ENCODE peak calls at places on chromosomes 1 and 21, in seven cellular contexts. G is HuH-7.5; M is anterior cingulate cortex; T is activated naive CD8-positive, alpha-beta T cell treated with anti-CD3 and anti-CD28 coated beads, Interleukin-2, amount 10 ng/mL, durations not matched to agents 7 days and 5 days; P is DMS79; X is stomach; D is CD8-positive, alpha-beta memory T cell. Y is an unnamed sample.

GRCh38 chr1:23727362-23727811 is 15.9 kb upstream of the ELOA start:
- DNase-seq in M (no peak), D (no peak), P (no peak), T (no peak), X (peak), G (peak), Y (no peak)

GRCh38 chr1:154931940-154932487 is 4.5 kb downstream of the PMVK start:
- DNase-seq in X (peak), M (no peak), P (no peak), T (no peak), D (no peak), G (no peak), Y (no peak)

GRCh38 chr1:70864302-70864701 is 183.3 kb downstream of the PTGER3 start:
- DNase-seq in T (no peak), D (no peak), P (no peak), M (no peak), G (no peak), X (no peak), Y (no peak)

GRCh38 chr1:38860464-38860816 is 868 bp upstream of the RRAGC start:
- DNase-seq in P (no peak), M (no peak), D (no peak), T (no peak), G (no peak), X (no peak), Y (no peak)

GRCh38 chr1:64539808-64540207 is 69.9 kb downstream of the CACHD1 start:
- DNase-seq in M (no peak), T (no peak), G (no peak), D (no peak), P (no peak), X (peak), Y (no peak)

GRCh38 chr1:43134068-43134467 is 38.0 kb downstream of the EBNA1BP2 start:
- DNase-seq in X (no peak), M (no peak), D (no peak), P (no peak), G (no peak), T (no peak), Y (no peak)

GRCh38 chr1:38327559-38327973 is 281.0 kb upstream of the POU3F1 start:
- DNase-seq in M (no peak), P (peak), G (no peak), X (no peak), D (no peak), T (no peak), Y (no peak)

GRCh38 chr1:6096243-6097116 is 50.8 kb downstream of the KCNAB2 start:
- DNase-seq in M (no peak), G (no peak), D (no peak), P (no peak), T (peak), X (no peak), Y (no peak)

GRCh38 chr1:88079036-88079435 is 605.0 kb upstream of the PKN2 start:
- DNase-seq in M (no peak), T (no peak), P (no peak), D (no peak), X (no peak), G (no peak), Y (no peak)

GRCh38 chr1:110003747-110004428 is 19.3 kb downstream of the AHCYL1 start:
- DNase-seq in T (no peak), G (no peak), D (no peak), P (peak), X (peak), M (no peak), Y (no peak)

GRCh38 chr1:119007672-119008482 is 19.7 kb upstream of the TBX15 start:
- DNase-seq in X (no peak), T (no peak), P (no peak), G (no peak), D (no peak), M (no peak), Y (no peak)

GRCh38 chr21:41627428-41627827 is 119.5 kb upstream of the TMPRSS2 start:
- DNase-seq in P (no peak), G (no peak), D (no peak), X (no peak), T (no peak), M (no peak), Y (no peak)

GRCh38 chr1:59692591-59692990 is 122.2 kb upstream of the HOOK1 start:
- DNase-seq in M (no peak), X (no peak), G (no peak), T (no peak), D (no peak), P (peak), Y (no peak)

GRCh38 chr1:40708750-40709099 is 17.2 kb downstream of the NFYC start:
- DNase-seq in P (peak), G (no peak), D (no peak), T (no peak), X (no peak), M (no peak), Y (no peak)

GRCh38 chr1:184973308-184974085 is 811 bp downstream of the NIBAN1 start:
- DNase-seq in T (no peak), X (peak), P (peak), G (peak), D (peak), M (no peak), Y (peak)

GRCh38 chr1:195584870-195585624 is 1023.2 kb downstream of the KCNT2 start:
- DNase-seq in G (no peak), D (no peak), P (no peak), X (no peak), T (no peak), M (no peak), Y (no peak)

GRCh38 chr1:154492115-154492514 is 9.9 kb upstream of the TDRD10 start:
- DNase-seq in G (no peak), M (no peak), D (no peak), P (no peak), T (no peak), X (no peak), Y (no peak)

GRCh38 chr1:62589321-62589720 is 8.0 kb upstream of the ANGPTL3 start:
- DNase-seq in P (no peak), G (no peak), M (no peak), D (no peak), T (no peak), X (no peak), Y (no peak)

GRCh38 chr1:204826970-204827369 is 43.7 kb upstream of the NFASC start:
- DNase-seq in M (no peak), D (no peak), P (no peak), X (no peak), G (peak), T (no peak), Y (no peak)

GRCh38 chr21:45255381-45256020 is 32.2 kb downstream of the POFUT2 start:
- DNase-seq in G (peak), D (no peak), P (no peak), X (no peak), M (no peak), T (peak), Y (no peak)

GRCh38 chr1:222886194-222887126 is 71.6 kb downstream of the DISP1 start:
- DNase-seq in X (no peak), P (no peak), D (no peak), T (no peak), G (no peak), M (no peak), Y (no peak)

GRCh38 chr1:62951441-62951840 is 167.5 kb downstream of the ATG4C start:
- DNase-seq in P (no peak), G (no peak), D (no peak), T (no peak), X (no peak), M (no peak), Y (no peak)

GRCh38 chr21:39120876-39121599 is 62.2 kb downstream of the PSMG1 start:
- DNase-seq in X (no peak), D (no peak), G (no peak), T (no peak), P (no peak), M (no peak), Y (no peak)

GRCh38 chr1:26945728-26946127 is 14.5 kb downstream of the KDF1 start:
- DNase-seq in T (no peak), P (no peak), D (no peak), X (no peak), G (no peak), M (no peak), Y (no peak)

GRCh38 chr1:24463756-24464377 is 38.8 kb upstream of the RCAN3 start:
- DNase-seq in M (no peak), D (no peak), P (peak), T (no peak), G (no peak), X (no peak), Y (no peak)

GRCh38 chr1:1165485-1165884 is 8.2 kb upstream of the TTLL10 start:
- DNase-seq in D (no peak), M (no peak), T (no peak), P (peak), G (no peak), X (no peak), Y (no peak)

GRCh38 chr21:42443876-42444744 is 40.4 kb downstream of the UBASH3A start:
- DNase-seq in G (no peak), T (no peak), P (no peak), M (no peak), X (no peak), D (no peak), Y (no peak)

GRCh38 chr1:162631546-162632233 is 574 bp upstream of the DDR2 start:
- DNase-seq in D (no peak), G (no peak), M (no peak), X (no peak), T (no peak), P (no peak), Y (no peak)

GRCh38 chr1:33407750-33408436 is 23.0 kb downstream of the PHC2 start:
- DNase-seq in X (no peak), P (no peak), M (no peak), G (no peak), T (no peak), D (no peak), Y (no peak)

GRCh38 chr21:44485254-44485793 is 30.0 kb downstream of the LRRC3 start:
- DNase-seq in P (no peak), T (peak), M (no peak), X (no peak), G (no peak), D (peak), Y (peak)

GRCh38 chr1:205547932-205548827 is 43.7 kb downstream of the CDK18 start:
- DNase-seq in T (no peak), X (peak), G (no peak), D (no peak), P (no peak), M (no peak), Y (no peak)

GRCh38 chr1:163897401-163898169 is 575.8 kb downstream of the NUF2 start:
- DNase-seq in X (no peak), P (no peak), M (no peak), T (no peak), D (no peak), G (no peak), Y (no peak)

GRCh38 chr1:54794401-54795099 is 6.6 kb downstream of the TTC22 start:
- DNase-seq in G (peak), D (no peak), M (no peak), P (no peak), T (no peak), X (peak), Y (no peak)

GRCh38 chr1:243343970-243344749 is 88.3 kb downstream of the SDCCAG8 start:
- DNase-seq in M (no peak), X (no peak), D (peak), G (peak), T (no peak), P (peak), Y (no peak)

GRCh38 chr1:22789356-22789994 is 78.8 kb downstream of the EPHB2 start:
- DNase-seq in G (no peak), D (no peak), X (no peak), P (no peak), T (no peak), M (no peak), Y (no peak)

GRCh38 chr1:67596674-67597073 is 88.3 kb upstream of the GADD45A start:
- DNase-seq in M (no peak), D (no peak), X (no peak), P (no peak), T (no peak), G (no peak), Y (no peak)

GRCh38 chr1:111503585-111504060 is at the start of the genes ADORA3 and TMIGD3:
- DNase-seq in D (no peak), P (no peak), G (no peak), T (no peak), X (no peak), M (no peak), Y (no peak)

Y was measured in T-helper 22 cell.